ENCODE peak calls at places on chromosomes 6 and 20, in seven cellular contexts. One of them, this sample, is unnamed. For H3K27me3, the result is how much of the 10 kb centered on the place peaks cover.

GRCh38 chr6:127190552-127190951 is 72.1 kb downstream of the RSPO3 start:
- DNase-seq in tibial nerve: no peak
- DNase-seq in upper lobe of left lung: no peak
- DNase-seq in left lung: no peak
- DNase-seq in stomach: no peak
- DNase-seq in left ventricle myocardium inferior: no peak
- DNase-seq in pancreas: no peak
- DNase-seq in this sample: no peak

GRCh38 chr6:49072885-49073620 is 390.0 kb downstream of the MMUT start:
- DNase-seq in stomach: no peak
- DNase-seq in pancreas: no peak
- DNase-seq in upper lobe of left lung: no peak
- DNase-seq in left lung: no peak
- DNase-seq in left ventricle myocardium inferior: no peak
- DNase-seq in tibial nerve: no peak
- DNase-seq in this sample: no peak

GRCh38 chr6:135535989-135536414 is 38.5 kb upstream of the AHI1 start:
- DNase-seq in stomach: no peak
- DNase-seq in left ventricle myocardium inferior: no peak
- DNase-seq in left lung: no peak
- DNase-seq in upper lobe of left lung: no peak
- DNase-seq in tibial nerve: peak
- DNase-seq in pancreas: no peak
- DNase-seq in this sample: no peak

GRCh38 chr20:50309280-50309763 is 118.7 kb downstream of the CEBPB start:
- DNase-seq in left lung: no peak
- DNase-seq in upper lobe of left lung: no peak
- DNase-seq in left ventricle myocardium inferior: no peak
- DNase-seq in stomach: no peak
- DNase-seq in tibial nerve: no peak
- DNase-seq in pancreas: no peak
- DNase-seq in this sample: no peak

GRCh38 chr20:63265891-63266515 is 6.6 kb upstream of the ARFGAP1 start:
- DNase-seq in upper lobe of left lung: no peak
- DNase-seq in pancreas: no peak
- DNase-seq in tibial nerve: no peak
- DNase-seq in stomach: no peak
- DNase-seq in left ventricle myocardium inferior: no peak
- DNase-seq in left lung: no peak
- DNase-seq in this sample: no peak

GRCh38 chr6:166488081-166488685 is 98.3 kb downstream of the RAMACL start:
- DNase-seq in stomach: peak
- DNase-seq in left lung: peak
- DNase-seq in left ventricle myocardium inferior: peak
- DNase-seq in tibial nerve: peak
- DNase-seq in upper lobe of left lung: peak
- DNase-seq in pancreas: no peak
- DNase-seq in this sample: peak

GRCh38 chr20:32971703-32972161 is 32.5 kb downstream of the SUN5 start:
- DNase-seq in stomach: no peak
- DNase-seq in upper lobe of left lung: no peak
- DNase-seq in left lung: no peak
- DNase-seq in pancreas: no peak
- DNase-seq in tibial nerve: no peak
- DNase-seq in left ventricle myocardium inferior: no peak
- DNase-seq in this sample: peak

GRCh38 chr20:48011025-48011424 is 225.7 kb upstream of the SULF2 start:
- DNase-seq in upper lobe of left lung: no peak
- DNase-seq in pancreas: no peak
- DNase-seq in tibial nerve: no peak
- DNase-seq in stomach: no peak
- DNase-seq in left lung: no peak
- DNase-seq in left ventricle myocardium inferior: no peak
- DNase-seq in this sample: no peak

GRCh38 chr6:143368426-143368825 is 82.1 kb downstream of the ADAT2 start:
- DNase-seq in upper lobe of left lung: no peak
- DNase-seq in left ventricle myocardium inferior: no peak
- DNase-seq in pancreas: no peak
- DNase-seq in left lung: no peak
- DNase-seq in stomach: no peak
- DNase-seq in tibial nerve: no peak
- DNase-seq in this sample: no peak

GRCh38 chr20:59634435-59635005 is 30.2 kb downstream of the PHACTR3 start:
- DNase-seq in pancreas: no peak
- DNase-seq in left ventricle myocardium inferior: no peak
- DNase-seq in tibial nerve: no peak
- DNase-seq in stomach: peak
- DNase-seq in left lung: no peak
- DNase-seq in upper lobe of left lung: no peak
- DNase-seq in this sample: no peak

GRCh38 chr6:105810105-105810921 is 275.8 kb upstream of the PRDM1 start:
- DNase-seq in stomach: no peak
- DNase-seq in pancreas: no peak
- DNase-seq in left lung: peak
- DNase-seq in upper lobe of left lung: peak
- DNase-seq in left ventricle myocardium inferior: peak
- DNase-seq in tibial nerve: peak
- DNase-seq in this sample: no peak

GRCh38 chr6:37168809-37169457 is 1.0 kb upstream of the PIM1 start:
- DNase-seq in upper lobe of left lung: no peak
- DNase-seq in pancreas: peak
- DNase-seq in left lung: no peak
- DNase-seq in stomach: no peak
- DNase-seq in left ventricle myocardium inferior: no peak
- DNase-seq in tibial nerve: peak
- DNase-seq in this sample: peak

GRCh38 chr6:27547157-27548075 is 74.5 kb upstream of the ZNF184 start:
- DNase-seq in left lung: no peak
- DNase-seq in left ventricle myocardium inferior: no peak
- DNase-seq in stomach: no peak
- DNase-seq in tibial nerve: no peak
- DNase-seq in pancreas: no peak
- DNase-seq in upper lobe of left lung: no peak
- DNase-seq in this sample: no peak

GRCh38 chr20:1565461-1565860 is 8.0 kb upstream of the SIRPD start:
- DNase-seq in upper lobe of left lung: no peak
- DNase-seq in pancreas: no peak
- DNase-seq in stomach: no peak
- DNase-seq in tibial nerve: no peak
- DNase-seq in left ventricle myocardium inferior: no peak
- DNase-seq in left lung: no peak
- DNase-seq in this sample: no peak

GRCh38 chr6:10412165-10412947 is 2.5 kb downstream of the TFAP2A start:
- DNase-seq in left ventricle myocardium inferior: no peak
- DNase-seq in tibial nerve: no peak
- DNase-seq in upper lobe of left lung: no peak
- DNase-seq in left lung: no peak
- DNase-seq in stomach: no peak
- DNase-seq in pancreas: no peak
- DNase-seq in this sample: peak

GRCh38 chr20:48787861-48788375 is 39.9 kb downstream of the PREX1 start:
- DNase-seq in pancreas: no peak
- DNase-seq in tibial nerve: peak
- DNase-seq in left ventricle myocardium inferior: no peak
- DNase-seq in left lung: no peak
- DNase-seq in stomach: no peak
- DNase-seq in upper lobe of left lung: no peak
- DNase-seq in this sample: no peak

GRCh38 chr6:126170875-126171489 is 168.9 kb upstream of the CENPW start:
- DNase-seq in left ventricle myocardium inferior: no peak
- DNase-seq in tibial nerve: no peak
- DNase-seq in pancreas: no peak
- DNase-seq in upper lobe of left lung: no peak
- DNase-seq in stomach: no peak
- DNase-seq in left lung: no peak
- DNase-seq in this sample: no peak

GRCh38 chr6:79301290-79301689 is 66.8 kb upstream of the HMGN3 start:
- DNase-seq in stomach: no peak
- DNase-seq in pancreas: no peak
- DNase-seq in tibial nerve: no peak
- DNase-seq in left ventricle myocardium inferior: no peak
- DNase-seq in upper lobe of left lung: no peak
- DNase-seq in left lung: no peak
- DNase-seq in this sample: no peak

GRCh38 chr6:68087399-68088133 is 547.5 kb upstream of the ADGRB3 start:
- DNase-seq in tibial nerve: no peak
- DNase-seq in left ventricle myocardium inferior: no peak
- DNase-seq in stomach: no peak
- DNase-seq in pancreas: no peak
- DNase-seq in left lung: no peak
- DNase-seq in upper lobe of left lung: no peak
- DNase-seq in this sample: no peak

GRCh38 chr20:31722388-31723281 is at the start of gene BCL2L1:
- DNase-seq in upper lobe of left lung: peak
- DNase-seq in left ventricle myocardium inferior: peak
- DNase-seq in tibial nerve: peak
- DNase-seq in left lung: peak
- DNase-seq in pancreas: peak
- DNase-seq in stomach: peak
- DNase-seq in this sample: peak

GRCh38 chr6:159682265-159682664 is 10.8 kb downstream of the SOD2 start:
- DNase-seq in left lung: no peak
- DNase-seq in tibial nerve: no peak
- DNase-seq in pancreas: no peak
- DNase-seq in upper lobe of left lung: no peak
- DNase-seq in stomach: no peak
- DNase-seq in left ventricle myocardium inferior: no peak
- DNase-seq in this sample: no peak

GRCh38 chr6:72321741-72322140 is 300.1 kb upstream of the KCNQ5 start:
- DNase-seq in tibial nerve: no peak
- DNase-seq in pancreas: no peak
- DNase-seq in stomach: no peak
- DNase-seq in left ventricle myocardium inferior: no peak
- DNase-seq in upper lobe of left lung: no peak
- DNase-seq in left lung: no peak
- DNase-seq in this sample: no peak

GRCh38 chr20:34627458-34627857 is 49.4 kb downstream of the PIGU start:
- DNase-seq in left ventricle myocardium inferior: no peak
- DNase-seq in stomach: no peak
- DNase-seq in pancreas: no peak
- DNase-seq in tibial nerve: no peak
- DNase-seq in left lung: no peak
- DNase-seq in upper lobe of left lung: no peak
- DNase-seq in this sample: no peak

GRCh38 chr20:34628026-34628425 is 48.9 kb downstream of the PIGU start:
- DNase-seq in pancreas: no peak
- DNase-seq in upper lobe of left lung: no peak
- DNase-seq in left ventricle myocardium inferior: no peak
- DNase-seq in stomach: no peak
- DNase-seq in tibial nerve: no peak
- DNase-seq in left lung: no peak
- DNase-seq in this sample: no peak

GRCh38 chr20:34629342-34629741 is 47.5 kb downstream of the PIGU start:
- DNase-seq in pancreas: no peak
- DNase-seq in tibial nerve: no peak
- DNase-seq in upper lobe of left lung: no peak
- DNase-seq in left ventricle myocardium inferior: peak
- DNase-seq in stomach: no peak
- DNase-seq in left lung: no peak
- DNase-seq in this sample: no peak

GRCh38 chr20:34624628-34625027 is 52.3 kb downstream of the PIGU start:
- DNase-seq in left ventricle myocardium inferior: no peak
- DNase-seq in pancreas: no peak
- DNase-seq in stomach: no peak
- DNase-seq in tibial nerve: no peak
- DNase-seq in left lung: no peak
- DNase-seq in upper lobe of left lung: no peak
- DNase-seq in this sample: no peak

DNA sequence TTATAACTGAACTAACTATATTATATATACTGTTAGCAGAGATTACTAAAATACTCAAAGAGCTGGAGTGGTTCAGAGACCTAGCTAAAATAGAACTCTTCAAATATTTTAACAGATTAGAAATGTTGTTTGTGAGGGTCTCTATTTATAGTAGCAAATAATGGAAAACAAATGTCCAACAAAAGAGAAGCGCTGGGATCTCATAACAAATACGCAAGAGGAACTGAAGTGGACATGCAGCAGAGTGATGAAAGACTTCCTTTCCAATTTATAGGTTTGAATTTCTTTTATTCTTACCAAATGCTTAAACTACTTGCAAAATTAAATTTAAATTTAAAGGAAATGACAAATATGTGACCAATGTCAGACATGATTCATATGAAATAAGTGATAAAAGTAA is 49.9 kb downstream of the PIGU start:
- DNase-seq in left ventricle myocardium inferior: no peak
- DNase-seq in upper lobe of left lung: no peak
- DNase-seq in pancreas: no peak
- DNase-seq in tibial nerve: no peak
- DNase-seq in left lung: no peak
- DNase-seq in stomach: no peak
- DNase-seq in this sample: no peak
- H3K27ac ChIP-seq in left ventricle myocardium inferior: peak
- H3K27ac ChIP-seq in upper lobe of left lung: no peak
- H3K27ac ChIP-seq in pancreas: no peak
- H3K27ac ChIP-seq in tibial nerve: peak
- H3K27ac ChIP-seq in left lung: no peak
- H3K27ac ChIP-seq in stomach: no peak
- H3K27ac ChIP-seq in this sample: no peak

GRCh38 chr20:43987531-43987930 is 72.9 kb downstream of the TOX2 start:
- DNase-seq in tibial nerve: no peak
- DNase-seq in stomach: no peak
- DNase-seq in pancreas: no peak
- DNase-seq in left ventricle myocardium inferior: no peak
- DNase-seq in left lung: no peak
- DNase-seq in upper lobe of left lung: no peak
- DNase-seq in this sample: no peak
- H3K27me3 ChIP-seq in tibial nerve: under half
- H3K27me3 ChIP-seq in stomach: under half
- H3K27me3 ChIP-seq in pancreas: under half
- H3K27me3 ChIP-seq in left ventricle myocardium inferior: under half
- H3K27me3 ChIP-seq in left lung: under half
- H3K27me3 ChIP-seq in upper lobe of left lung: under half
- H3K27me3 ChIP-seq in this sample: under half

GRCh38 chr6:41120058-41120457 is 34.1 kb downstream of the TREML1 start:
- DNase-seq in upper lobe of left lung: no peak
- DNase-seq in pancreas: no peak
- DNase-seq in left ventricle myocardium inferior: no peak
- DNase-seq in left lung: no peak
- DNase-seq in stomach: no peak
- DNase-seq in tibial nerve: no peak
- DNase-seq in this sample: no peak
- H3K27ac ChIP-seq in upper lobe of left lung: no peak
- H3K27ac ChIP-seq in pancreas: no peak
- H3K27ac ChIP-seq in left ventricle myocardium inferior: no peak
- H3K27ac ChIP-seq in left lung: no peak
- H3K27ac ChIP-seq in stomach: no peak
- H3K27ac ChIP-seq in tibial nerve: no peak
- H3K27ac ChIP-seq in this sample: no peak

DNA sequence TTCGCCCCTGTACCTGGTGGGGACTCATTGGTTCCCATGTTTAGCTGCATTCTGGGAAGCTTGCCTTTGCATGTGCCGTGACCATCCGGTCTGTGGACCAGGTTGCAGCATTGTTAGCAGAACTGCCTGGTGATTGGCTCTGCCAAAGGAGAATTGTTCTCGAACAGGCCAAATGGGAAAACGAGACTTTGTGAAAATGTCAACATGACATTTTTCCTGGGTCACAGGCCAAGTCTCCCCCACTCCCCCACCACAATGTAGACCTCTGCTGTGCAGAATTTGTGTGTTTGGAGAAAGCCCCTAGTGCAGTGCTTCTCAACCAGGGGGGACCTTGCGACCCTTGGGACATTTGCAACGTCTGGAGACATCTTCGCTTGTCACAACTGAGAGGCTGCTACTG is 23.2 kb downstream of the CDH22 start:
- DNase-seq in stomach: no peak
- DNase-seq in upper lobe of left lung: no peak
- DNase-seq in tibial nerve: no peak
- DNase-seq in pancreas: no peak
- DNase-seq in left ventricle myocardium inferior: no peak
- DNase-seq in left lung: no peak
- DNase-seq in this sample: no peak
- H3K27me3 ChIP-seq in stomach: half or more
- H3K27me3 ChIP-seq in upper lobe of left lung: under half
- H3K27me3 ChIP-seq in tibial nerve: under half
- H3K27me3 ChIP-seq in pancreas: under half
- H3K27me3 ChIP-seq in left ventricle myocardium inferior: half or more
- H3K27me3 ChIP-seq in left lung: under half
- H3K27me3 ChIP-seq in this sample: under half